ENCODE peak calls at places on chromosomes 12 and 14, in eight cellular contexts. I is lower lobe of right lung; B is lung microvascular endothelial cell; N is RWPE2; P is hippocampal formation; W is kidney epithelial cell; J is heart left ventricle; Z is activated T-cell treated with anti-CD3 and anti-CD28 coated beads, Interleukin-2, amount 50 U/mL, for 72 hours. S is an unnamed sample.

GRCh38 chr12:128853321-128854197 is at the start of gene GLT1D1:
- DNase-seq in I (no peak), B (no peak), N (no peak), P (no peak), W (no peak), J (no peak), Z (no peak), S (no peak)

GRCh38 chr14:56195727-56196126 is 77.5 kb downstream of the PELI2 start:
- DNase-seq in I (no peak), B (peak; percentile 66), N (no peak), P (no peak), W (peak; percentile 34), J (no peak), Z (peak; percentile 22), S (no peak)

GRCh38 chr12:57592551-57593165 is 1.7 kb downstream of the PIP4K2C start:
- DNase-seq in I (no peak), B (no peak), N (no peak), P (no peak), W (no peak), J (no peak), Z (no peak), S (no peak)

GRCh38 chr12:52020539-52021336 is 14.0 kb downstream of the TAMALIN start:
- DNase-seq in I (no peak), B (peak; percentile 73), N (no peak), P (peak; percentile 35), W (no peak), J (peak; percentile 44), Z (peak; percentile 74), S (no peak)

GRCh38 chr14:79161576-79161975 is 991.4 kb downstream of the NRXN3 start:
- DNase-seq in I (no peak), B (peak; percentile 42), N (no peak), P (no peak), W (peak; percentile 2), J (no peak), Z (no peak), S (no peak)

GRCh38 chr12:57236224-57236924 is 6.9 kb downstream of the SHMT2 start:
- DNase-seq in I (peak; percentile 50), B (no peak), N (no peak), P (no peak), W (no peak), J (no peak), Z (peak; percentile 39), S (no peak)

GRCh38 chr14:75306917-75307699 is 28.5 kb downstream of the FOS start:
- DNase-seq in I (no peak), B (no peak), N (no peak), P (no peak), W (no peak), J (no peak), Z (peak; percentile 43), S (no peak)

GRCh38 chr12:47739959-47740358 is 14.7 kb upstream of the ENDOU start:
- DNase-seq in I (no peak), B (peak; percentile 63), N (peak; percentile 55), P (no peak), W (no peak), J (peak; percentile 72), Z (no peak), S (no peak)

GRCh38 chr14:95304342-95304741 is 15.4 kb downstream of the CLMN start:
- DNase-seq in I (no peak), B (no peak), N (no peak), P (no peak), W (no peak), J (no peak), Z (no peak), S (no peak)

S was measured in epithelial cell of proximal tubule.